ENCODE peak calls at places on chromosomes 4 and X, in nine cellular contexts. I is progenitor cell of endocrine pancreas; G is fibroblast of lung; B is effector CD4-positive, alpha-beta T cell; P is caudate nucleus; S is PC-9; K is heart right ventricle; E is cardiac muscle cell; O is Daoy. Y is an unnamed sample.
A peak's percentile ranks its signal among the peaks of the same experiment; 100 is the strongest.

GRCh38 chr4:15354358-15354757 is 73.5 kb upstream of the C1QTNF7 start:
- DNase-seq in B (no peak), S (no peak), P (no peak), G (no peak), O (no peak), K (no peak), E (no peak), I (no peak), Y (no peak)

GRCh38 chr4:41471126-41471665 is 66.8 kb upstream of the LIMCH1 start:
- DNase-seq in K (no peak), E (no peak), O (no peak), G (no peak), I (no peak), P (no peak), S (no peak), B (no peak), Y (no peak)

GRCh38 chrX:16310326-16310725 is 143.0 kb downstream of the MAGEB17 start:
- DNase-seq in B (no peak), O (no peak), E (no peak), P (no peak), I (no peak), K (no peak), S (no peak), G (no peak), Y (no peak)

GRCh38 chr4:15345134-15345533 is 82.7 kb upstream of the C1QTNF7 start:
- DNase-seq in E (no peak), G (no peak), S (no peak), P (no peak), K (no peak), I (no peak), B (no peak), O (no peak), Y (no peak)

GRCh38 chr4:186570193-186570996 is 15.0 kb upstream of the MTNR1A start:
- DNase-seq in S (peak; percentile 14), P (no peak), G (peak; percentile 36), O (peak; percentile 33), B (no peak), K (no peak), I (no peak), E (peak; percentile 32), Y (no peak)

GRCh38 chrX:1281511-1281910 is 12.9 kb downstream of the CSF2RA start:
- DNase-seq in B (no peak), P (no peak), G (no peak), I (no peak), S (peak; percentile 5), E (no peak), O (peak; percentile 51), K (no peak), Y (no peak)

GRCh38 chr4:56218230-56218895 is 168.9 kb downstream of the AASDH start:
- DNase-seq in B (no peak), K (no peak), O (no peak), P (no peak), I (no peak), G (no peak), S (no peak), E (no peak), Y (no peak)

GRCh38 chr4:40552536-40552935 is 77.1 kb downstream of the RBM47 start:
- DNase-seq in S (peak; percentile 34), P (no peak), E (no peak), O (peak; percentile 43), K (no peak), I (no peak), B (no peak), G (no peak), Y (no peak)

GRCh38 chr4:91829531-91829930 is 474.2 kb upstream of the GRID2 start:
- DNase-seq in P (no peak), S (no peak), O (no peak), G (no peak), E (no peak), I (no peak), K (no peak), B (no peak), Y (no peak)

GRCh38 chr4:184596617-184597185 is 52.5 kb downstream of the CASP3 start:
- DNase-seq in I (no peak), S (peak; percentile 70), K (no peak), G (no peak), P (no peak), E (peak; percentile 3), O (no peak), B (no peak), Y (no peak)

GRCh38 chrX:63656871-63657580 is 128.0 kb downstream of the ARHGEF9 start:
- DNase-seq in E (no peak), O (no peak), P (no peak), G (peak; percentile 38), I (no peak), K (no peak), B (no peak), S (no peak), Y (no peak)

GRCh38 chr4:5037553-5038551 is 13.4 kb upstream of the STK32B start:
- DNase-seq in G (peak; percentile 90), I (no peak), O (peak; percentile 87), B (no peak), P (no peak), E (no peak), K (no peak), S (no peak), Y (no peak)

GRCh38 chr4:8113611-8114343 is 44.8 kb downstream of the ABLIM2 start:
- DNase-seq in B (no peak), I (no peak), S (no peak), G (no peak), O (no peak), E (no peak), P (no peak), K (no peak), Y (no peak)

GRCh38 chr4:11230888-11231287 is 197.8 kb downstream of the HS3ST1 start:
- DNase-seq in O (no peak), S (no peak), B (no peak), P (no peak), E (no peak), G (no peak), I (no peak), K (no peak), Y (no peak)

GRCh38 chr4:17072483-17072882 is 174.0 kb upstream of the LDB2 start:
- DNase-seq in G (no peak), E (no peak), P (no peak), K (peak; percentile 11), S (no peak), B (no peak), I (no peak), O (no peak), Y (no peak)

GRCh38 chr4:82429728-82430192 is 502 bp downstream of the HNRNPDL start:
- DNase-seq in S (no peak), B (no peak), E (peak; percentile 65), O (no peak), G (peak; percentile 48), K (no peak), I (no peak), P (no peak), Y (no peak)

GRCh38 chrX:120575379-120576114 is 14.8 kb upstream of the CUL4B start:
- DNase-seq in K (no peak), O (peak; percentile 3), G (no peak), E (no peak), I (no peak), B (no peak), P (no peak), S (no peak), Y (peak; percentile 42)

GRCh38 chrX:150155396-150156048 is 207.6 kb upstream of the MAMLD1 start:
- DNase-seq in I (no peak), K (peak; percentile 14), B (no peak), S (peak; percentile 66), P (no peak), G (peak; percentile 71), O (peak; percentile 66), E (peak; percentile 4), Y (no peak)

GRCh38 chr4:30754021-30754420 is 33.9 kb downstream of the PCDH7 start:
- DNase-seq in P (no peak), I (no peak), S (peak; percentile 13), E (no peak), K (no peak), G (peak; percentile 35), B (no peak), O (no peak), Y (no peak)

GRCh38 chrX:139647597-139647996 is 60.4 kb downstream of the MCF2 start:
- DNase-seq in O (no peak), I (no peak), K (no peak), G (no peak), S (no peak), B (no peak), P (no peak), E (no peak), Y (no peak)

GRCh38 chr4:99811850-99812249 is 4.8 kb upstream of the DAPP1 start:
- DNase-seq in E (peak; percentile 61), B (peak; percentile 38), P (no peak), O (no peak), S (no peak), K (peak; percentile 12), G (peak; percentile 43), I (no peak), Y (no peak)

GRCh38 chr4:73776363-73776762 is 36.0 kb downstream of the CXCL8 start:
- DNase-seq in K (peak; percentile 55), O (peak; percentile 68), I (no peak), E (no peak), G (peak; percentile 94), S (peak; percentile 4), P (no peak), B (no peak), Y (no peak)

GRCh38 chr4:7420661-7421040 is 14.1 kb downstream of the PSAPL1 start:
- DNase-seq in P (no peak), I (no peak), K (no peak), G (no peak), B (no peak), E (no peak), O (no peak), S (no peak), Y (no peak)

GRCh38 chr4:163215896-163216295 is 49.2 kb upstream of the NAF1 start:
- DNase-seq in E (no peak), I (no peak), S (no peak), K (no peak), P (no peak), B (no peak), O (no peak), G (no peak), Y (no peak)

GRCh38 chr4:108181704-108182103 is 13.0 kb upstream of the LEF1 start:
- DNase-seq in B (no peak), P (no peak), K (no peak), G (no peak), S (no peak), E (no peak), I (no peak), O (no peak), Y (no peak)

GRCh38 chrX:33434256-33435092 is 223.1 kb upstream of the DMD start:
- DNase-seq in G (peak; percentile 60), O (peak; percentile 19), S (peak; percentile 43), I (peak; percentile 70), E (peak; percentile 82), P (no peak), K (peak; percentile 42), B (peak; percentile 14), Y (no peak)

GRCh38 chr4:165394275-165394674 is 15.5 kb downstream of the CPE start:
- DNase-seq in B (no peak), E (no peak), I (no peak), P (no peak), G (peak; percentile 86), S (no peak), K (no peak), O (no peak), Y (no peak)

GRCh38 chrX:49876750-49877149 is 2.5 kb upstream of the USP27X start:
- DNase-seq in I (no peak), E (peak; percentile 24), B (no peak), P (no peak), G (peak; percentile 22), K (no peak), S (no peak), O (peak; percentile 12), Y (peak; percentile 33)

GRCh38 chrX:20463296-20464075 is 196.8 kb upstream of the RPS6KA3 start:
- DNase-seq in O (no peak), K (no peak), I (no peak), P (no peak), B (no peak), E (no peak), G (no peak), S (no peak), Y (no peak)

GRCh38 chr4:167555338-167556022 is 321.2 kb upstream of the SPOCK3 start:
- DNase-seq in S (no peak), P (no peak), G (no peak), E (no peak), O (no peak), B (no peak), K (no peak), I (no peak), Y (no peak)

GRCh38 chr4:183360161-183360919 is 38.1 kb upstream of the CLDN24 start:
- DNase-seq in G (no peak), P (no peak), O (no peak), K (no peak), S (no peak), E (no peak), B (no peak), I (no peak), Y (no peak)